ENCODE peak calls at places on chromosomes 11 and 22, in ten cellular contexts. One of them, this sample, is unnamed.

GRCh38 chr11:57424802-57425564 is 1.9 kb downstream of the SLC43A3 start:
- DNase-seq in IMR-90: peak
- DNase-seq in left ventricle myocardium inferior: peak
- DNase-seq in adrenal gland: peak
- DNase-seq in CD4-positive, alpha-beta memory T cell: peak
- DNase-seq in effector memory CD4-positive, alpha-beta T cell: peak
- DNase-seq in RPMI8226: peak
- DNase-seq in ovary: peak
- DNase-seq in neural progenitor cell: peak
- DNase-seq in GM03348: peak
- DNase-seq in this sample: peak

GRCh38 chr11:74462009-74462408 is 5.3 kb downstream of the KCNE3 start:
- DNase-seq in IMR-90: no peak
- DNase-seq in left ventricle myocardium inferior: peak
- DNase-seq in adrenal gland: peak
- DNase-seq in CD4-positive, alpha-beta memory T cell: no peak
- DNase-seq in effector memory CD4-positive, alpha-beta T cell: no peak
- DNase-seq in RPMI8226: no peak
- DNase-seq in ovary: peak
- DNase-seq in neural progenitor cell: peak
- DNase-seq in GM03348: peak
- DNase-seq in this sample: peak

GRCh38 chr11:29641201-29641600 is 375.6 kb downstream of the KCNA4 start:
- DNase-seq in IMR-90: no peak
- DNase-seq in left ventricle myocardium inferior: no peak
- DNase-seq in adrenal gland: no peak
- DNase-seq in CD4-positive, alpha-beta memory T cell: no peak
- DNase-seq in effector memory CD4-positive, alpha-beta T cell: no peak
- DNase-seq in RPMI8226: no peak
- DNase-seq in ovary: no peak
- DNase-seq in neural progenitor cell: no peak
- DNase-seq in GM03348: no peak
- DNase-seq in this sample: no peak

GRCh38 chr11:63813563-63814382 is 517 bp downstream of the SPINDOC start:
- DNase-seq in IMR-90: peak
- DNase-seq in left ventricle myocardium inferior: peak
- DNase-seq in adrenal gland: peak
- DNase-seq in CD4-positive, alpha-beta memory T cell: peak
- DNase-seq in effector memory CD4-positive, alpha-beta T cell: peak
- DNase-seq in RPMI8226: peak
- DNase-seq in ovary: peak
- DNase-seq in neural progenitor cell: peak
- DNase-seq in GM03348: peak
- DNase-seq in this sample: peak

GRCh38 chr11:128575956-128576340 is 11.4 kb downstream of the ETS1 start:
- DNase-seq in IMR-90: peak
- DNase-seq in left ventricle myocardium inferior: no peak
- DNase-seq in adrenal gland: no peak
- DNase-seq in CD4-positive, alpha-beta memory T cell: no peak
- DNase-seq in effector memory CD4-positive, alpha-beta T cell: no peak
- DNase-seq in RPMI8226: no peak
- DNase-seq in ovary: no peak
- DNase-seq in neural progenitor cell: no peak
- DNase-seq in GM03348: peak
- DNase-seq in this sample: peak

GRCh38 chr11:57901756-57902155 is 121.9 kb upstream of the OR9Q1 start:
- DNase-seq in IMR-90: no peak
- DNase-seq in left ventricle myocardium inferior: no peak
- DNase-seq in adrenal gland: no peak
- DNase-seq in CD4-positive, alpha-beta memory T cell: no peak
- DNase-seq in effector memory CD4-positive, alpha-beta T cell: no peak
- DNase-seq in RPMI8226: no peak
- DNase-seq in ovary: no peak
- DNase-seq in neural progenitor cell: no peak
- DNase-seq in GM03348: no peak
- DNase-seq in this sample: no peak

GRCh38 chr11:37946155-37946766 is 1348.2 kb upstream of the RAG2 start:
- DNase-seq in IMR-90: peak
- DNase-seq in left ventricle myocardium inferior: no peak
- DNase-seq in adrenal gland: no peak
- DNase-seq in CD4-positive, alpha-beta memory T cell: no peak
- DNase-seq in effector memory CD4-positive, alpha-beta T cell: no peak
- DNase-seq in RPMI8226: peak
- DNase-seq in ovary: no peak
- DNase-seq in neural progenitor cell: peak
- DNase-seq in GM03348: peak
- DNase-seq in this sample: no peak

GRCh38 chr11:14642873-14643696 is 519 bp upstream of the PDE3B start:
- DNase-seq in IMR-90: no peak
- DNase-seq in left ventricle myocardium inferior: no peak
- DNase-seq in adrenal gland: no peak
- DNase-seq in CD4-positive, alpha-beta memory T cell: no peak
- DNase-seq in effector memory CD4-positive, alpha-beta T cell: no peak
- DNase-seq in RPMI8226: peak
- DNase-seq in ovary: no peak
- DNase-seq in neural progenitor cell: peak
- DNase-seq in GM03348: no peak
- DNase-seq in this sample: no peak

GRCh38 chr11:119773016-119773415 is 44.0 kb upstream of the NECTIN1 start:
- DNase-seq in IMR-90: no peak
- DNase-seq in left ventricle myocardium inferior: no peak
- DNase-seq in adrenal gland: no peak
- DNase-seq in CD4-positive, alpha-beta memory T cell: no peak
- DNase-seq in effector memory CD4-positive, alpha-beta T cell: no peak
- DNase-seq in RPMI8226: no peak
- DNase-seq in ovary: no peak
- DNase-seq in neural progenitor cell: no peak
- DNase-seq in GM03348: no peak
- DNase-seq in this sample: no peak

GRCh38 chr11:83571301-83571700 is 285.1 kb upstream of the CCDC90B start:
- DNase-seq in IMR-90: peak
- DNase-seq in left ventricle myocardium inferior: no peak
- DNase-seq in adrenal gland: no peak
- DNase-seq in CD4-positive, alpha-beta memory T cell: no peak
- DNase-seq in effector memory CD4-positive, alpha-beta T cell: no peak
- DNase-seq in RPMI8226: no peak
- DNase-seq in ovary: no peak
- DNase-seq in neural progenitor cell: no peak
- DNase-seq in GM03348: no peak
- DNase-seq in this sample: no peak

GRCh38 chr22:31039393-31039792 is 41.7 kb upstream of the SMTN start:
- DNase-seq in IMR-90: peak
- DNase-seq in left ventricle myocardium inferior: peak
- DNase-seq in adrenal gland: peak
- DNase-seq in CD4-positive, alpha-beta memory T cell: no peak
- DNase-seq in effector memory CD4-positive, alpha-beta T cell: no peak
- DNase-seq in RPMI8226: no peak
- DNase-seq in ovary: peak
- DNase-seq in neural progenitor cell: no peak
- DNase-seq in GM03348: peak
- DNase-seq in this sample: no peak

GRCh38 chr11:2898366-2899079 is 12.9 kb upstream of the CDKN1C start:
- DNase-seq in IMR-90: peak
- DNase-seq in left ventricle myocardium inferior: peak
- DNase-seq in adrenal gland: peak
- DNase-seq in CD4-positive, alpha-beta memory T cell: peak
- DNase-seq in effector memory CD4-positive, alpha-beta T cell: peak
- DNase-seq in RPMI8226: peak
- DNase-seq in ovary: no peak
- DNase-seq in neural progenitor cell: no peak
- DNase-seq in GM03348: peak
- DNase-seq in this sample: peak

GRCh38 chr22:47295982-47296381 is 533.5 kb downstream of the TBC1D22A start:
- DNase-seq in IMR-90: no peak
- DNase-seq in left ventricle myocardium inferior: no peak
- DNase-seq in adrenal gland: no peak
- DNase-seq in CD4-positive, alpha-beta memory T cell: no peak
- DNase-seq in effector memory CD4-positive, alpha-beta T cell: no peak
- DNase-seq in RPMI8226: no peak
- DNase-seq in ovary: no peak
- DNase-seq in neural progenitor cell: no peak
- DNase-seq in GM03348: no peak
- DNase-seq in this sample: no peak